ENCODE peak calls at places on chromosomes 13 and 19, in five cellular contexts. J, M, I, V and L are unnamed samples.
A peak's percentile ranks its signal among the peaks of the same experiment; 100 is the strongest.

GRCh38 chr13:45219123-45219891 is 18.5 kb upstream of the KCTD4 start:
- DNase-seq in I (no peak), M (no peak), V (no peak), J (peak; percentile 29), L (no peak)

GRCh38 chr19:13051581-13052165 is 51.0 kb downstream of the LYL1 start:
- DNase-seq in J (peak; percentile 49), I (peak; percentile 96), V (no peak), M (no peak), L (peak; percentile 75)

GRCh38 chr19:2309734-2310362 is 1.9 kb upstream of the LINGO3 start:
- DNase-seq in I (peak; percentile 78), M (no peak), J (no peak), V (no peak), L (no peak)

GRCh38 chr13:83248751-83249150 is 633.5 kb downstream of the SLITRK1 start:
- DNase-seq in I (no peak), V (no peak), M (no peak), J (no peak), L (no peak)

GRCh38 chr19:30169196-30169900 is 202.8 kb upstream of the ZNF536 start:
- DNase-seq in J (no peak), V (no peak), I (no peak), M (no peak), L (no peak)

GRCh38 chr19:18939922-18940775 is 868 bp downstream of the HOMER3 start:
- DNase-seq in J (peak; percentile 35), V (no peak), M (peak; percentile 55), I (peak; percentile 88), L (peak; percentile 52)

GRCh38 chr13:112888238-112889111 is 80.5 kb upstream of the MCF2L start:
- DNase-seq in M (peak; percentile 26), I (no peak), J (no peak), V (no peak), L (peak; percentile 21)

GRCh38 chr13:54241719-54242118 is 1213.1 kb downstream of the OLFM4 start:
- DNase-seq in J (no peak), M (no peak), V (no peak), I (peak; percentile 90), L (no peak)

GRCh38 chr19:2728783-2729387 is 7.7 kb upstream of the DIRAS1 start:
- DNase-seq in J (no peak), M (no peak), I (no peak), V (no peak), L (no peak)

GRCh38 chr13:113862766-113863510 is 938 bp downstream of the GAS6 start:
- DNase-seq in I (no peak), M (peak; percentile 87), V (no peak), J (peak; percentile 30), L (no peak)

GRCh38 chr19:5430237-5430636 is 25.0 kb upstream of the ZNRF4 start:
- DNase-seq in I (no peak), J (no peak), M (no peak), V (no peak), L (peak; percentile 18)

GRCh38 chr13:98311200-98311548 is 134.1 kb upstream of the RNF113B start:
- DNase-seq in V (no peak), M (no peak), I (no peak), J (no peak), L (no peak)
- H3K27me3 ChIP-seq in V (no peaks in the 10 kb centered on the region), M (no peaks in the 10 kb centered on the region), I (no peaks in the 10 kb centered on the region), J (no peaks in the 10 kb centered on the region), L (no peaks in the 10 kb centered on the region)

DNA sequence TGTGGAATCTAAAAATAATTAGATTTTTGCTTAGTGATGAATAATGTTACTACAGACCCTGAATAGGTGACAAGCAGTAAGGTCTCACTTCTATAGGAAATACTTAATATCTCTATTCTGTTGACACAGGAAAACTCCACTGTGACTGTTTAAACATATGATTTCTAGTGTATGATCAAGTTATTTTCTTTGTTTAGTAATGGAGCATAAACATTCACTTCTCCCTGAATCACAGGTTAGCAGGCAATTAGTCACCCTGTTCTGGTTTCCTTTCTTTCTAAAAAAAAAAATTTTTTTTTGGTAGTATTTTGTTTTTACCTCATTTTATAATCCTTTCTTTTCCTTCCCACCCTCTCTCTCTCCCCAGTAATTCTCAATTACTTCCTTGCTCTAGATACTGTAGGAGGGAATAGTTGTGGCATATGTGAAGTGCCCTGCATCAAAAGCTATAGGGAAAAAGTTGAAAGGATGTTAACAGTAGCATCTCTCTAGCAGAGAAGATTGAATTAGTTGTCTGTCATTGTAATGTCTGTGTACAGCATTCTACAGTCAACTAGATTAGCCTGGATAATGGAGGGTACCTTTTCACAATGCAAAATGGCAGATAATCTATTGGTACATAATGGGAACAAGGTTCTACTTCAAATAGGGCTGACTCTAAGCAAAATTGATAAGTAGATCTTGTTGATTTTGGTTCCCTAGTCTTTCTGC is 3.5 kb downstream of the HS6ST3 start:
- DNase-seq in M (no peak), I (no peak), V (no peak), J (peak; percentile 42), L (no peak)
- H3K27me3 ChIP-seq in M (peaks cover 9% of the 10 kb centered on the region), I (peaks cover 32% of the 10 kb centered on the region), V (peaks cover 7% of the 10 kb centered on the region), J (peaks cover 20% of the 10 kb centered on the region), L (peaks cover 79% of the 10 kb centered on the region)

GRCh38 chr19:41926028-41926860 is 2.0 kb downstream of the ERFL start:
- DNase-seq in V (no peak), M (no peak), I (no peak), J (no peak), L (no peak)
- H3K27me3 ChIP-seq in V (no peaks in the 10 kb centered on the region), M (peaks cover 87% of the 10 kb centered on the region), I (peaks cover 49% of the 10 kb centered on the region), J (peaks cover 69% of the 10 kb centered on the region), L (peaks cover 55% of the 10 kb centered on the region)

GRCh38 chr19:54660967-54661366 is 1.8 kb upstream of the LILRB4 start:
- DNase-seq in I (no peak), J (no peak), M (no peak), V (no peak), L (no peak)
- H3K27me3 ChIP-seq in I (no peaks in the 10 kb centered on the region), J (no peaks in the 10 kb centered on the region), M (no peaks in the 10 kb centered on the region), V (no peaks in the 10 kb centered on the region), L (peaks cover 75% of the 10 kb centered on the region)

GRCh38 chr19:41921280-41922219 is 6.7 kb downstream of the ERFL start:
- DNase-seq in M (no peak), J (no peak), I (no peak), V (no peak), L (no peak)
- H3K27me3 ChIP-seq in M (peaks cover 55% of the 10 kb centered on the region), J (peaks cover 46% of the 10 kb centered on the region), I (peaks cover 28% of the 10 kb centered on the region), V (no peaks in the 10 kb centered on the region), L (peaks cover 32% of the 10 kb centered on the region)

DNA sequence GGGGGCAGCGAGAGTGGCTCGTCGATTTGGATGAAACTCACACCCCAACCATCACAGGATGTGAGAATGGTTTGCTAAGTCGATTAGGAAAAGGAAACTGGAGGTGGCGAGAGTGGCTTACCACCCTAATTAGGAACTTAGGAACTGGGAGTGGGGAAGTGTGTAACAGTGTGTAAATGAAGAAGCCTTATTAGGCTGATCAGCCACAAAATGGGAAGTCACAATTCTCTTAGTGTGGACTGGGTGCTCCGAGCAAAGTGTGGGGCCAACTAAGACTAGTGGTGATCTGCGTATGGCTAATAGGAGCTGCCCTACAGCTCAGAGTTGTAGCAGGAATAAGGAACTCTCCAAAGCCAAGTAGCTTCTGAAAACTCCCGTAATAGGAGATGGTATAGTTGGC is 7.6 kb downstream of the SIGLEC11 start:
- DNase-seq in V (no peak), J (no peak), M (no peak), I (no peak), L (no peak)
- H3K27me3 ChIP-seq in V (no peaks in the 10 kb centered on the region), J (peaks cover 16% of the 10 kb centered on the region), M (no peaks in the 10 kb centered on the region), I (peaks cover 3% of the 10 kb centered on the region), L (no peaks in the 10 kb centered on the region)

GRCh38 chr13:73059460-73060250 is 850 bp downstream of the KLF5 start:
- DNase-seq in M (peak; percentile 48), I (peak; percentile 61), J (peak; percentile 16), V (peak; percentile 10), L (peak; percentile 72)
- H3K27me3 ChIP-seq in M (peaks cover 10% of the 10 kb centered on the region), I (no peaks in the 10 kb centered on the region), J (no peaks in the 10 kb centered on the region), V (no peaks in the 10 kb centered on the region), L (no peaks in the 10 kb centered on the region)